ENCODE peak calls at places on chromosome 1, in four cellular contexts. K is T-helper 1 cell, W is T-helper 2 cell, T is tibial artery. A is an unnamed sample.

GRCh38 chr1:16013220-16013907 is 4.5 kb downstream of the HSPB7 start:
- DNase-seq in K (no peak), W (no peak), T (peak), A (peak)

GRCh38 chr1:112344754-112345423 is 51.1 kb upstream of the CTTNBP2NL start:
- DNase-seq in T (no peak), W (no peak), K (no peak), A (no peak)

GRCh38 chr1:89844236-89844807 is 23.5 kb downstream of the LRRC8D start:
- DNase-seq in T (no peak), K (no peak), W (peak), A (no peak)

GRCh38 chr1:12296623-12297022 is 66.8 kb downstream of the VPS13D start:
- DNase-seq in K (no peak), T (no peak), W (no peak), A (peak)

GRCh38 chr1:65429806-65430205 is 9.3 kb downstream of the LEPR start:
- DNase-seq in W (no peak), T (peak), K (no peak), A (no peak)

GRCh38 chr1:32291145-32291707 is 657 bp upstream of the HDAC1 start:
- DNase-seq in W (no peak), K (no peak), T (no peak), A (peak)

GRCh38 chr1:246292571-246292970 is 214.5 kb downstream of the SMYD3 start:
- DNase-seq in K (no peak), W (no peak), T (no peak), A (no peak)

GRCh38 chr1:41950820-41951219 is 32.1 kb upstream of the HIVEP3 start:
- DNase-seq in K (no peak), W (no peak), T (no peak), A (no peak)

GRCh38 chr1:206663832-206664652 is 20.7 kb upstream of the MAPKAPK2 start:
- DNase-seq in T (peak), K (peak), W (peak), A (peak)

GRCh38 chr1:230728710-230729392 is 14.9 kb upstream of the AGT start:
- DNase-seq in W (no peak), T (no peak), K (no peak), A (no peak)

GRCh38 chr1:172343246-172344099 is 77.0 kb upstream of the C1orf105 start:
- DNase-seq in K (no peak), W (no peak), T (no peak), A (peak)

GRCh38 chr1:207205613-207206009 is 101.6 kb downstream of the C4BPA start:
- DNase-seq in T (no peak), K (no peak), W (no peak), A (peak)

GRCh38 chr1:67710417-67710816 is 25.4 kb downstream of the GADD45A start:
- DNase-seq in K (no peak), T (peak), W (no peak), A (no peak)

GRCh38 chr1:235720544-235720943 is 71.0 kb upstream of the GNG4 start:
- DNase-seq in W (no peak), K (no peak), T (no peak), A (no peak)

GRCh38 chr1:59638172-59638800 is 176.5 kb upstream of the HOOK1 start:
- DNase-seq in K (no peak), W (no peak), T (no peak), A (no peak)

GRCh38 chr1:93707956-93708355 is 26.3 kb upstream of the BCAR3 start:
- DNase-seq in T (no peak), W (peak), K (no peak), A (no peak)

GRCh38 chr1:3032970-3033794 is 11.9 kb downstream of the ACTRT2 start:
- DNase-seq in W (no peak), T (no peak), K (no peak), A (no peak)

GRCh38 chr1:43427941-43428340 is 25.8 kb downstream of the HYI start:
- DNase-seq in T (no peak), W (no peak), K (no peak), A (no peak)

GRCh38 chr1:1006305-1007159 is 6.6 kb upstream of the HES4 start:
- DNase-seq in T (no peak), K (no peak), W (no peak), A (no peak)